ENCODE peak calls at places on chromosomes 4 and X, in five cellular contexts. K, T, M, F and C are unnamed samples.

GRCh38 chrX:146602246-146602645 is 207.3 kb upstream of the CXorf51B start:
- DNase-seq in K (peak), T (no peak), M (no peak), F (no peak), C (no peak)

GRCh38 chr4:134216436-134216835 is 14.8 kb upstream of the PABPC4L start:
- DNase-seq in K (peak), T (no peak), M (no peak), F (no peak), C (no peak)

GRCh38 chr4:182880387-182881356 is 36.5 kb downstream of the DCTD start:
- DNase-seq in K (no peak), T (no peak), M (peak), F (no peak), C (peak)

GRCh38 chr4:14644568-14645282 is 357.6 kb upstream of the CPEB2 start:
- DNase-seq in K (no peak), T (no peak), M (no peak), F (no peak), C (no peak)

GRCh38 chr4:127479031-127479622 is 153.6 kb upstream of the INTU start:
- DNase-seq in K (peak), T (no peak), M (no peak), F (peak), C (peak)

GRCh38 chr4:2900701-2901100 is 57.1 kb downstream of the ADD1 start:
- DNase-seq in K (no peak), T (no peak), M (no peak), F (no peak), C (no peak)

GRCh38 chr4:142404191-142404611 is 441.9 kb downstream of the INPP4B start:
- DNase-seq in K (no peak), T (no peak), M (no peak), F (no peak), C (peak)

GRCh38 chr4:152734015-152734698 is 45.4 kb downstream of the TIGD4 start:
- DNase-seq in K (no peak), T (no peak), M (no peak), F (no peak), C (no peak)

GRCh38 chr4:89254847-89255246 is 52.8 kb downstream of the GPRIN3 start:
- DNase-seq in K (peak), T (peak), M (no peak), F (no peak), C (peak)

GRCh38 chr4:163505374-163505773 is 10.9 kb downstream of the TMA16 start:
- DNase-seq in K (no peak), T (no peak), M (no peak), F (no peak), C (no peak)

GRCh38 chr4:33073811-33074210 is 2353.6 kb downstream of the PCDH7 start:
- DNase-seq in K (peak), T (no peak), M (no peak), F (no peak), C (no peak)

GRCh38 chrX:115940348-115940747 is 230.2 kb upstream of the AGTR2 start:
- DNase-seq in K (no peak), T (no peak), M (no peak), F (no peak), C (no peak)

GRCh38 chr4:173411106-173411703 is 12.3 kb upstream of the SCRG1 start:
- DNase-seq in K (no peak), T (no peak), M (no peak), F (no peak), C (no peak)

GRCh38 chr4:97646997-97647396 is 496.3 kb downstream of the STPG2 start:
- DNase-seq in K (no peak), T (no peak), M (no peak), F (no peak), C (peak)

GRCh38 chr4:153489856-153490558 is 23.8 kb downstream of the TMEM131L start:
- DNase-seq in K (no peak), T (no peak), M (no peak), F (no peak), C (no peak)

GRCh38 chrX:104156630-104157529 is at the start of gene SLC25A53:
- DNase-seq in K (peak), T (peak), M (peak), F (peak), C (peak)

GRCh38 chrX:2552621-2553297 is 52.0 kb upstream of the DHRSX start:
- DNase-seq in K (peak), T (no peak), M (no peak), F (no peak), C (peak)

GRCh38 chr4:48483777-48484493 is 792 bp downstream of the SLC10A4 start:
- DNase-seq in K (no peak), T (no peak), M (no peak), F (no peak), C (no peak)

GRCh38 chr4:48133668-48134444 is at the start of gene TXK:
- DNase-seq in K (no peak), T (no peak), M (no peak), F (no peak), C (no peak)

GRCh38 chrX:20530319-20530979 is 263.7 kb upstream of the RPS6KA3 start:
- DNase-seq in K (peak), T (peak), M (peak), F (peak), C (peak)

GRCh38 chrX:110002300-110003166 is at the start of gene TMEM164:
- DNase-seq in K (peak), T (peak), M (peak), F (peak), C (peak)

GRCh38 chrX:111892375-111892774 is 16.4 kb downstream of the TRPC5OS start:
- DNase-seq in K (no peak), T (no peak), M (no peak), F (no peak), C (no peak)

GRCh38 chr4:121788896-121789295 is 12.2 kb upstream of the EXOSC9 start:
- DNase-seq in K (no peak), T (no peak), M (no peak), F (no peak), C (no peak)

GRCh38 chr4:70651864-70652506 is 14.3 kb downstream of the JCHAIN start:
- DNase-seq in K (peak), T (no peak), M (no peak), F (peak), C (peak)

GRCh38 chr4:147103403-147103946 is 157.8 kb upstream of the TTC29 start:
- DNase-seq in K (peak), T (no peak), M (peak), F (no peak), C (peak)

GRCh38 chrX:150236304-150236703 is 126.8 kb upstream of the MAMLD1 start:
- DNase-seq in K (peak), T (no peak), M (no peak), F (no peak), C (peak)

GRCh38 chr4:1290165-1290977 is 680 bp downstream of the MAEA start:
- DNase-seq in K (no peak), T (no peak), M (no peak), F (no peak), C (no peak)

GRCh38 chrX:20951016-20951795 is 423.0 kb upstream of the CNKSR2 start:
- DNase-seq in K (no peak), T (no peak), M (no peak), F (no peak), C (no peak)

GRCh38 chr4:8791609-8792008 is 80.0 kb downstream of the HMX1 start:
- DNase-seq in K (no peak), T (no peak), M (no peak), F (no peak), C (no peak)

GRCh38 chrX:119398587-119398973 is 556 bp upstream of the SLC25A43 start:
- DNase-seq in K (no peak), T (no peak), M (no peak), F (no peak), C (no peak)

GRCh38 chrX:96436105-96436504 is 248.5 kb upstream of the DIAPH2 start:
- DNase-seq in K (peak), T (no peak), M (no peak), F (no peak), C (peak)